ENCODE peak calls at places on chromosomes 5 and 9, in six cellular contexts. N is IMR-90, A is breast epithelium, C is testis, P is brain microvascular endothelial cell, M is SJSA1. Y is an unnamed sample.

GRCh38 chr9:87336914-87337333 is 160.7 kb upstream of the DAPK1 start:
- DNase-seq in N (peak), A (no peak), C (peak), M (no peak), P (peak), Y (peak)

GRCh38 chr9:131262327-131263032 is 13.8 kb downstream of the FAM78A start:
- DNase-seq in C (no peak), M (no peak), N (peak), A (no peak), P (no peak), Y (no peak)

GRCh38 chr5:178284095-178284675 is 51.6 kb upstream of the PHYKPL start:
- DNase-seq in P (peak), N (peak), C (no peak), M (no peak), A (no peak), Y (no peak)

GRCh38 chr9:95077766-95078382 is 239.6 kb downstream of the FANCC start:
- DNase-seq in N (no peak), P (no peak), C (no peak), A (no peak), M (no peak), Y (no peak)

GRCh38 chr9:70451765-70452164 is 37.3 kb upstream of the KLF9 start:
- DNase-seq in M (no peak), N (no peak), C (no peak), A (no peak), P (no peak), Y (no peak)

GRCh38 chr9:103816146-103816545 is 278.0 kb upstream of the SMC2 start:
- DNase-seq in M (no peak), P (no peak), A (no peak), C (no peak), N (no peak), Y (no peak)

GRCh38 chr5:123754903-123755302 is 242.9 kb downstream of the CSNK1G3 start:
- DNase-seq in A (no peak), M (no peak), C (no peak), N (peak), P (peak), Y (no peak)

GRCh38 chr5:80181618-80182211 is 74.1 kb downstream of the SERINC5 start:
- DNase-seq in N (no peak), C (no peak), P (no peak), A (peak), M (no peak), Y (peak)

GRCh38 chr5:225334-225733 is 7.2 kb downstream of the SDHA start:
- DNase-seq in P (no peak), A (no peak), C (no peak), M (no peak), N (no peak), Y (no peak)

DNA sequence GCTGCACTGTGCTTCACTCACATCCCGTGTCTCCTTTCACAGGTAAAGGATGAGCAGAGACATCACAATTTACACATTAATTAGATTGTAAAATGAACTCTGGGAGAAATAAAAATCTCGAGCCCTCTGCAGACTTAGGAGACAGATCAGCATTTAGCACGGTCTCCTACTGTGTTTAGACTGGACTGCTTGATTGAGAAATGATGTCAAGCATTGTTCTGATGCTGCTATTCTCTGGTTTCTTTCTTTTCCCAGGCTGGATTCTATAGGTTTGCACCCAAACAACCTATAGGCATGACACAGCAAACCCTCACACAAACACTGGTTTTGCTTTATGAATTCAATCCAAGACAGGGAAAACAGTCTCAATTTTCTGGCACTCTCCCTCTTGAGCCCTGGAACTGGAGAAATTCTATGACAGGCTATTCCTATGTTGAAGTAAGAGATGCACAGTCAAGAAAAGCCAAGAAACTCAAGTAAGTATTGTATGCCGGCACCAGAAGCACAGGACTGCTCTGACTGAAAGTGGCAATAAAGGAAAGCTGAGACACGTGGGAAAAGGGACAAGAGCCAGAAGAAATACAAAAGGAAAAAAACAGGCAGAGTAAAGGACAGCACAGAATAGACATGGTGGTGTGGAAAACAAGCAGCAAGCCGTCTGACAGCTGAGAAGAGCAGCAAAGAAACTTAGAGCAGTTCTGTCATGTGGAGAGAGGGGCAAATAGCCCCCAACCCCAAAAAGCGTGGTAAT is 24.8 kb upstream of the ERAP2 start:
- DNase-seq in C (no peak), M (no peak), N (no peak), P (no peak), A (no peak), Y (no peak)
- H3K27ac ChIP-seq in C (no peak), M (no peak), N (no peak), P (no peak), A (no peak), Y (no peak)

GRCh38 chr9:136328622-136329041 is 1.3 kb downstream of the GPSM1 start:
- DNase-seq in P (peak), M (peak), N (peak), C (peak), A (no peak), Y (no peak)
- H3K27ac ChIP-seq in P (no peak), M (peak), N (peak), C (peak), A (peak), Y (no peak)

GRCh38 chr9:13651526-13651925 is 372.0 kb upstream of the MPDZ start:
- DNase-seq in C (no peak), M (no peak), P (no peak), N (no peak), A (no peak), Y (no peak)
- H3K27ac ChIP-seq in C (no peak), M (no peak), P (no peak), N (no peak), A (no peak), Y (no peak)

GRCh38 chr5:58262226-58262625 is 197.7 kb downstream of the PLK2 start:
- DNase-seq in C (no peak), A (no peak), N (peak), P (no peak), M (no peak), Y (no peak)

GRCh38 chr5:58260243-58260642 is 199.6 kb downstream of the PLK2 start:
- DNase-seq in C (no peak), P (no peak), N (no peak), A (no peak), M (no peak), Y (no peak)

GRCh38 chr5:58258984-58259684 is 200.8 kb downstream of the PLK2 start:
- DNase-seq in A (no peak), C (no peak), M (peak), N (no peak), P (no peak), Y (no peak)

GRCh38 chr5:58261605-58262004 is 198.3 kb downstream of the PLK2 start:
- DNase-seq in M (no peak), P (no peak), A (no peak), N (peak), C (no peak), Y (no peak)

DNA sequence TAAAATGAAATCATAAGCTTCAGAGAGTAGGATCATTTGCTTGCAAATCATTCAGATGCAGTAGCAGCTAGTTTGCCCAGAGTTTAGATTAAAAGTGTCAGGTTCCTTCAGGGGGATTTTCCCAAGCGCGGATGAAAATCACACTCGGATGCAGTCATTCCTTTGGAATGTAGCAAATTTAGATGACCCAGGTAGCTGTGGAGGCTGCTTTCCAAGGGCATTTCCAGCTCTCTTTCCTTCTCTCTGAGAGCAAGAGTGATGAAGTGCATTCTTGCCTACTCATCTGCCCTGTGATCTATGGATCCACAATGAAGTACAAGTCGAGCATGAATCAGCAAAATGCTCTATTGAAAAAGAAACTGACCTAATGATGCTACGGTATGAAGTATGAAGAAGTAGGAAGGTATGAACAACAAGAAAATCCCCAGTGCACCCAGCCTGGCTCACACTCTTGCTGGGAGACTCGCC is 200.2 kb downstream of the PLK2 start:
- DNase-seq in M (peak), P (peak), N (peak), A (no peak), C (no peak), Y (no peak)
- H3K27ac ChIP-seq in M (peak), P (peak), N (peak), A (peak), C (no peak), Y (no peak)

DNA sequence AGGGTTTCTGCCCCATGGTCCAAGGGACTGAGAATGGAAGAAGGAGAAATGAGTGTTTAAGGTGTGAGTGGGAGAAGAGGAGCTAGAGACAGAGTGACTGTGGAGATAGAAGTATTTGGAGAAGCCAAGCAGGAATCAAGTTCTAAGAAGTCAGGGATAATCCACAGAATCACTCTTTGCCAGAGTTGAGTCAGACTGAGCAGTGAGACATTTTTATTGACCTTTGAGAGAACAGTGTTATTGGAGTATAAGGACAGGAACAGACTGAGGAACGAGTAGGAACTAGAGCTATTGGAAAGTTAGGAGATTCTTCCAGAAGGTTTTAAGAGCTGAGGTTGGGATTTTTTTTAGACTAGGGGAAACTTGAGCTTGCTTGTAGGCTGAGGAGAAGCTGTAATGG is 37.2 kb downstream of the RCL1 start:
- DNase-seq in M (no peak), N (peak), A (no peak), C (no peak), P (no peak), Y (no peak)
- H3K27ac ChIP-seq in M (no peak), N (no peak), A (no peak), C (no peak), P (peak), Y (no peak)

GRCh38 chr5:135635471-135635870 is 56.7 kb upstream of the CXCL14 start:
- DNase-seq in N (no peak), A (no peak), M (no peak), P (no peak), C (no peak), Y (no peak)

GRCh38 chr5:135629164-135629563 is 50.4 kb upstream of the CXCL14 start:
- DNase-seq in P (no peak), N (no peak), A (no peak), C (no peak), M (no peak), Y (no peak)

GRCh38 chr5:135629666-135630065 is 50.9 kb upstream of the CXCL14 start:
- DNase-seq in N (no peak), A (no peak), C (no peak), M (no peak), P (no peak), Y (no peak)

GRCh38 chr5:135632806-135633205 is 54.0 kb upstream of the CXCL14 start:
- DNase-seq in N (no peak), A (no peak), M (no peak), C (no peak), P (no peak), Y (no peak)

DNA sequence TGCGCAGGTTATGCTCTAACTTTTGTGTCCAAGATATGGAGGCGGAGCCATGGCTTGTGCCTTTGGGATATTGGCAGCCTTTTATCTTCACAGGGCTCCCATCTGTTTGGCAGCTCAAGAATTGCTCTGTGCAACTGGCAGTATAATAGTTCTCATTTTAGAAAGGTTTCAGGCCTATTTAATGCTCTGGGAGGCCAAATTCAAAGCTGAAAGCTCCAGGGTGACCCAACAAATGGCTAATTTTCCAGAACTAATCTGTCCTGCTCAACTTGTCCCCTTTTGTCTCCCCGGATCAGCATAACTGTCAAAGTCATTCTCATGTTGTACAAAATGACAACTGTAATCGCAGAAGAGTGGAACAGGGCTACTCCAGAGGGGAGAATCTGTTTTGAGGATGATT is 52.6 kb upstream of the CXCL14 start:
- DNase-seq in C (no peak), N (no peak), P (no peak), A (no peak), M (no peak), Y (no peak)
- H3K27ac ChIP-seq in C (no peak), N (no peak), P (no peak), A (no peak), M (no peak), Y (no peak)